ENCODE peak calls at places on chromosomes 5 and 9, in four cellular contexts. S, W, X and D are unnamed samples.

GRCh38 chr9:69867081-69867814 is 46.6 kb downstream of the CFAP95 start:
- DNase-seq in S (no peak), W (peak), X (no peak), D (no peak)

GRCh38 chr9:95834281-95834907 is 41.1 kb upstream of the ERCC6L2 start:
- DNase-seq in S (no peak), W (peak), X (no peak), D (no peak)

GRCh38 chr5:171623551-171624097 is 162.0 kb upstream of the SMIM23 start:
- DNase-seq in S (no peak), W (no peak), X (no peak), D (no peak)

GRCh38 chr9:122941560-122942234 is 877 bp downstream of the RABGAP1 start:
- DNase-seq in S (no peak), W (peak), X (no peak), D (peak)

GRCh38 chr5:141992349-141992963 is 20.4 kb downstream of the GNPDA1 start:
- DNase-seq in S (no peak), W (peak), X (peak), D (peak)

GRCh38 chr9:117547321-117547720 is 132.5 kb upstream of the ASTN2 start:
- DNase-seq in S (no peak), W (no peak), X (no peak), D (no peak)

GRCh38 chr9:33988219-33988890 is 60.3 kb downstream of the UBAP2 start:
- DNase-seq in S (no peak), W (no peak), X (no peak), D (peak)

GRCh38 chr5:55920784-55921183 is 69.6 kb downstream of the IL31RA start:
- DNase-seq in S (no peak), W (peak), X (no peak), D (no peak)

GRCh38 chr5:10705736-10706135 is 55.3 kb downstream of the DAP start:
- DNase-seq in S (no peak), W (no peak), X (no peak), D (no peak)

GRCh38 chr5:136193396-136193935 is 504 bp upstream of the SMIM32 start:
- DNase-seq in S (no peak), W (no peak), X (no peak), D (no peak)

GRCh38 chr5:136194611-136195010 is 1.6 kb upstream of the SMIM32 start:
- DNase-seq in S (no peak), W (no peak), X (no peak), D (no peak)

GRCh38 chr5:136198453-136198852 is 5.5 kb upstream of the SMIM32 start:
- DNase-seq in S (no peak), W (no peak), X (no peak), D (no peak)

GRCh38 chr5:136197462-136198142 is 4.6 kb upstream of the SMIM32 start:
- DNase-seq in S (no peak), W (no peak), X (no peak), D (no peak)

GRCh38 chr5:136195971-136196577 is 3.1 kb upstream of the SMIM32 start:
- DNase-seq in S (no peak), W (no peak), X (no peak), D (no peak)
- H3K4me3 ChIP-seq in S (no peak), W (no peak), X (no peak), D (no peak)

GRCh38 chr5:80266566-80266965 is 10.7 kb upstream of the SERINC5 start:
- DNase-seq in S (no peak), W (no peak), X (no peak), D (no peak)
- TF ChIP-seq CTCF in S (no peak), W (no peak), X (no peak), D (no peak)

GRCh38 chr9:106697390-106697789 is 165.6 kb upstream of the ZNF462 start:
- DNase-seq in S (no peak), W (no peak), X (no peak), D (no peak)
- H3K4me3 ChIP-seq in S (no peak), W (no peak), X (peak), D (no peak)

GRCh38 chr9:129567842-129568559 is 52.9 kb downstream of the C9orf50 start:
- DNase-seq in S (peak), W (peak), X (no peak), D (peak)
- TF ChIP-seq CTCF in S (no peak), W (no peak), X (no peak), D (peak)